ENCODE peak calls at places on chromosomes 11 and 22, in four cellular contexts. N is mesenchymal stem cell, J is IMR-90, B is H9. T is an unnamed sample.

GRCh38 chr11:61955416-61956135 is 5.4 kb downstream of the BEST1 start:
- DNase-seq in N (peak), J (no peak), B (peak), T (peak)

GRCh38 chr11:8732276-8732675 is 49.7 kb downstream of the RPL27A start:
- DNase-seq in N (peak), J (no peak), B (no peak), T (no peak)

GRCh38 chr11:9004310-9004945 is 627 bp upstream of the NRIP3 start:
- DNase-seq in N (no peak), J (no peak), B (peak), T (peak)

GRCh38 chr11:86511086-86511551 is 136.4 kb downstream of the CCDC81 start:
- DNase-seq in N (peak), J (peak), B (no peak), T (no peak)

GRCh38 chr11:35303596-35304392 is 115.6 kb downstream of the SLC1A2 start:
- DNase-seq in N (peak), J (peak), B (no peak), T (no peak)

GRCh38 chr11:21410513-21410912 is 741.1 kb downstream of the NELL1 start:
- DNase-seq in N (no peak), J (no peak), B (no peak), T (no peak)

GRCh38 chr11:26704249-26704648 is 17.6 kb downstream of the SLC5A12 start:
- DNase-seq in N (peak), J (no peak), B (no peak), T (no peak)

GRCh38 chr22:17968126-17968525 is 56.2 kb downstream of the MICAL3 start:
- DNase-seq in N (no peak), J (no peak), B (no peak), T (no peak)

GRCh38 chr22:37002633-37003032 is 16.6 kb downstream of the TST start:
- DNase-seq in N (no peak), J (no peak), B (no peak), T (no peak)

GRCh38 chr22:28075260-28075981 is 156.4 kb upstream of the PITPNB start:
- DNase-seq in N (peak), J (peak), B (no peak), T (no peak)

DNA sequence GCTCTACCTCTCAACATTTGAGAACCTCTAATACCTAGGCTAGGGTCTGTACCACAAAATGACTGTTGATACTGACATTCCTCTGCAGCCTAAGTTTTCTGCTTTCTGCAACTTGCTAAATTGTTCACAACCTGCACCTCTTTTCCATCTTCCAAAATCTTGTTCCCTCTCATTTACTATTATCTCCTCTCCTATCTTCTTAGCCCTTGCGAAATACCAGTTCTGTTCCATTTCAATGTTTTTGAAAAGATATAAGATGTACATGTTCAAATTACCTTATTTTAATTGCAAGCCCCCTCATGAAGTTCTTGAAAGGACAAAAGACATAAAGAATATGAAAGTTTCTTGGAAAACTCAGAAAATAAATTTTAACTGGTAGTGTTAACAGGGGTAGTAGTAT is 72.3 kb downstream of the FAM168A start:
- DNase-seq in N (no peak), J (no peak), B (no peak), T (no peak)
- H3K4me2 ChIP-seq in N (no peak), J (no peak), B (no peak), T (no peak)

GRCh38 chr11:88304352-88304751 is 33.2 kb downstream of the CTSC start:
- DNase-seq in N (no peak), J (no peak), B (no peak), T (no peak)

GRCh38 chr11:88297320-88298263 is 39.9 kb downstream of the CTSC start:
- DNase-seq in N (no peak), J (no peak), B (no peak), T (no peak)

GRCh38 chr11:88303037-88303436 is 34.5 kb downstream of the CTSC start:
- DNase-seq in N (no peak), J (no peak), B (no peak), T (no peak)

GRCh38 chr11:88301478-88302140 is 35.9 kb downstream of the CTSC start:
- DNase-seq in N (peak), J (peak), B (no peak), T (no peak)

GRCh38 chr11:88300888-88301477 is 36.6 kb downstream of the CTSC start:
- DNase-seq in N (no peak), J (no peak), B (peak), T (no peak)
- H2BK15ac ChIP-seq in N (no peak), J (no peak), B (no peak), T (no peak)

GRCh38 chr11:2257023-2257700 is 13.2 kb downstream of the ASCL2 start:
- DNase-seq in N (no peak), J (no peak), B (peak), T (no peak)
- H4K91ac ChIP-seq in N (no peak), J (no peak), B (no peak), T (no peak)

GRCh38 chr11:107713009-107713408 is 1.2 kb upstream of the SLN start:
- DNase-seq in N (no peak), J (no peak), B (no peak), T (no peak)
- H3K4me2 ChIP-seq in N (no peak), J (no peak), B (no peak), T (no peak)

DNA sequence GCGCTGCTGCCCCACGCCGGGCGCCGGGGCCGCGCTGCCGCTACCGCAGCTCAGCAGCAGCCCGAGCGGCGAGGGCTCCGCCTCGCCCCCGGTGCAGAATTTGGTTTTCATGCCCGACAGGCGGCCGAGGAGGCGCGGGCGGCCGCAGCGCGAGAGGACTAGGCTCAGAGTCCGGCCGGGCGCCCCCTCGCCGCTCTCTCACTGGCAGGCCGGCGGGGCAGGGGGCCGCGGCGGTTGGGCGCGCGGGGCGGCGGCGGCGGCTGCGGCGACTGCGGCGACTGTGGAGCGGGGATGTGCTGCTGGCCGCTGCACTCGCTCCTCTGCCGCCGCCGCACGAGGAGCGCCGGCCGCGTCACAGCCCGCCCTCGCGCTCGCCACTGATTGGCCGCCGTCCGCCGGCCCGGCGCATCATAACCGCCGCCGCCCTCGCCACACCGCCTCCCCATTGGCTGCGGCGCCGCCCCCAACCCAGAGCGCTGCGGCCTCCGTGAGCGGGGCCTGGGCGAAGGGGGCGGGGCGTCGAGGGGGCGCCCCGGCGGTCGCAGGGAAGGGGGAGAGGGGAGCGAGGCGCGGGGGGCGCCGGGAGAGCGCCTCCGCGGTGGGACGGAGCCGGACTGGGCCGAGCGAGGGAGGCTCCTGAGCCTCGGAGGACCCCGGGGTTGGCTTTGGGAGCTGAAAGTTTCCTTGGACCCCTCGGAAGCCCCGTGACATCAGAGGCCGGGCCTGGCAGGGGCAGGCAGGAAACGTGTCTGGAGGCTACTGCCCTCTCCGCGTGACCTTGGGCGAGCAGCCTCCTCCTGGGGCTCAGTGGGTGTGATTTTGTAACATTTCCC is at the start of gene CHKA:
- DNase-seq in N (peak), J (peak), B (peak), T (peak)
- H2BK15ac ChIP-seq in N (peak), J (peak), B (no peak), T (peak)

DNA sequence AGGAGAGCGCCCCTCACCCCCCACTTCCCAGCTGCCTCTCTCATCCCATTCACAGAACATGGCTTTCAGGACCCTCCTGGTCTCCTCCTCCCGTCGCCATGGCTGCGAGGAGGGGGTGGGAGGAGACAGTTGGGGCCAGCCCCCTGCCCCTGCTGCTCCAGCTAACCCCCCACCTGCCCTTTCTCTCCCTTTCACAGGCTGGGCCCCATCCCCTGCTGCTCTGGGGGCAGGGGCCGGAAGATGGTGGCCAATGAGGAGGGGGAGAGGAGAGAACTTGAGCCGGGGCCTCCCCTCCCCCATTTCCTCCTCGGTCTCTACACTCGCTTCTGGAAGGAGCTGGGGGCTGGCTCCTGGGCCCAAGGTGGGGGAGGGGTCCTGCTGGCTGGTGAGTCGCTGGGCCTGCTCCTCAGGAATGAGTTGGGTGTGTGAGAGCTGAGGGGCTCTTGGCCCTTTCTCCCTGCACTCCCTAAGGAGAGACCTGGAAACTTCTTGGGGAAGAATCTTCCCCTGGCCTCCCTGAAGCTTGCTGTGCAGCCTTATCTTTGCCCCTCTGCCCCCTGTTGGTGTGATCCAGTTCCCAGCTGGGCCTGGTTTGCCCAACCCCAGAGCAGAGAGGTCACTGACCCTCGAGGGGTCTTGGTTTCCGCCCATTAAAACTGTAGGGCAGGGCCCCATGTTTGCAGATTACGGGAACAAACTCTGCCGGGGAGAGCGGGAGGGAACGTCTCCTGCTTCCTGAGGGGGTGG is 10.2 kb downstream of the YPEL4 start:
- DNase-seq in N (peak), J (peak), B (peak), T (peak)
- H4K91ac ChIP-seq in N (peak), J (peak), B (peak), T (no peak)

DNA sequence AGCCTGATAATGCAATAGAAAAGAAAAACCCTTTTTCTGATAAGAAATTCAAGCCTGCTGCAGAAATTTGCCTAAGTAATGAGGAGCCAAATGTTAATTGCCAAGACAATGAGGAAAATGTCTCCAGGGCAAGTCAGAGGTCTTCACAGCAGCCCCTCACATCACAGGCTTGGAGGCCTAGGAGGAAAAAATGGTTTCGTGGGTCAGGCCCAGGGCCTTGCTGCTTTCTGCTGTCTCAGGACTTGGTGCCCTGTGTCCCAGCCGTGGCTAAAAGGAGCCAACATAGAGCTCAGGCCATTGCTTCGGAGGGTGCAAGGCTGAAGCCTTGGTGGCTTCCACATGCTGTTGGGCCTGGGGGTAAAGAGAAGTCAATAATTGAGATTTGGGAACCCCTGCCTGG is 131.3 kb downstream of the LARGE1 start:
- DNase-seq in N (no peak), J (no peak), B (no peak), T (no peak)
- H3K4me2 ChIP-seq in N (no peak), J (no peak), B (no peak), T (no peak)

GRCh38 chr22:42369250-42370041 is 62.8 kb downstream of the NFAM1 start:
- DNase-seq in N (peak), J (peak), B (peak), T (peak)

GRCh38 chr22:42367980-42368378 is 64.2 kb downstream of the NFAM1 start:
- DNase-seq in N (no peak), J (no peak), B (no peak), T (no peak)

GRCh38 chr22:42365942-42366660 is 66.1 kb downstream of the NFAM1 start:
- DNase-seq in N (no peak), J (no peak), B (no peak), T (no peak)

GRCh38 chr22:42366815-42367581 is 65.2 kb downstream of the NFAM1 start:
- DNase-seq in N (no peak), J (no peak), B (no peak), T (no peak)

GRCh38 chr22:42368379-42369249 is 63.6 kb downstream of the NFAM1 start:
- DNase-seq in N (no peak), J (no peak), B (peak), T (no peak)
- H2BK15ac ChIP-seq in N (peak), J (no peak), B (no peak), T (peak)